ENCODE peak calls at places on chromosomes 11 and 22, in seven cellular contexts. One of them, this sample, is unnamed.

GRCh38 chr22:40345801-40346177 is 511 bp upstream of the ADSL start:
- DNase-seq in colonic mucosa: peak; percentile 63
- DNase-seq in fibroblast of pulmonary artery: peak; percentile 27
- DNase-seq in lung: peak; percentile 39
- DNase-seq in Caco-2: peak; percentile 45
- DNase-seq in dorsolateral prefrontal cortex: no peak
- DNase-seq in uterus: no peak
- DNase-seq in this sample: no peak

GRCh38 chr11:120153221-120153620 is 15.3 kb upstream of the TRIM29 start:
- DNase-seq in colonic mucosa: no peak
- DNase-seq in fibroblast of pulmonary artery: no peak
- DNase-seq in lung: no peak
- DNase-seq in Caco-2: no peak
- DNase-seq in dorsolateral prefrontal cortex: no peak
- DNase-seq in uterus: no peak
- DNase-seq in this sample: no peak

GRCh38 chr22:37739000-37739399 is 42.2 kb downstream of the TRIOBP start:
- DNase-seq in colonic mucosa: peak; percentile 48
- DNase-seq in fibroblast of pulmonary artery: peak; percentile 83
- DNase-seq in lung: peak; percentile 62
- DNase-seq in Caco-2: no peak
- DNase-seq in dorsolateral prefrontal cortex: no peak
- DNase-seq in uterus: peak; percentile 96
- DNase-seq in this sample: no peak

GRCh38 chr11:1453611-1454386 is 32.8 kb downstream of the MOB2 start:
- DNase-seq in colonic mucosa: peak; percentile 69
- DNase-seq in fibroblast of pulmonary artery: no peak
- DNase-seq in lung: peak; percentile 55
- DNase-seq in Caco-2: no peak
- DNase-seq in dorsolateral prefrontal cortex: no peak
- DNase-seq in uterus: no peak
- DNase-seq in this sample: no peak

GRCh38 chr11:102767800-102768199 is 12.6 kb downstream of the MMP10 start:
- DNase-seq in colonic mucosa: no peak
- DNase-seq in fibroblast of pulmonary artery: no peak
- DNase-seq in lung: no peak
- DNase-seq in Caco-2: no peak
- DNase-seq in dorsolateral prefrontal cortex: no peak
- DNase-seq in uterus: no peak
- DNase-seq in this sample: no peak

GRCh38 chr11:68206211-68206610 is 6.9 kb downstream of the KMT5B start:
- DNase-seq in colonic mucosa: no peak
- DNase-seq in fibroblast of pulmonary artery: peak; percentile 79
- DNase-seq in lung: no peak
- DNase-seq in Caco-2: peak; percentile 70
- DNase-seq in dorsolateral prefrontal cortex: no peak
- DNase-seq in uterus: no peak
- DNase-seq in this sample: no peak

GRCh38 chr11:8384199-8384821 is 120.6 kb upstream of the LMO1 start:
- DNase-seq in colonic mucosa: no peak
- DNase-seq in fibroblast of pulmonary artery: peak; percentile 24
- DNase-seq in lung: peak; percentile 61
- DNase-seq in Caco-2: peak; percentile 25
- DNase-seq in dorsolateral prefrontal cortex: no peak
- DNase-seq in uterus: peak; percentile 45
- DNase-seq in this sample: no peak

GRCh38 chr11:92779746-92780145 is 189.7 kb upstream of the MTNR1B start:
- DNase-seq in colonic mucosa: no peak
- DNase-seq in fibroblast of pulmonary artery: no peak
- DNase-seq in lung: no peak
- DNase-seq in Caco-2: no peak
- DNase-seq in dorsolateral prefrontal cortex: no peak
- DNase-seq in uterus: no peak
- DNase-seq in this sample: no peak

GRCh38 chr11:69708731-69709401 is 5.0 kb upstream of the FGF19 start:
- DNase-seq in colonic mucosa: no peak
- DNase-seq in fibroblast of pulmonary artery: no peak
- DNase-seq in lung: no peak
- DNase-seq in Caco-2: peak; percentile 80
- DNase-seq in dorsolateral prefrontal cortex: no peak
- DNase-seq in uterus: no peak
- DNase-seq in this sample: no peak

GRCh38 chr22:50169181-50169759 is 1.3 kb upstream of the PANX2 start:
- DNase-seq in colonic mucosa: no peak
- DNase-seq in fibroblast of pulmonary artery: no peak
- DNase-seq in lung: no peak
- DNase-seq in Caco-2: no peak
- DNase-seq in dorsolateral prefrontal cortex: no peak
- DNase-seq in uterus: no peak
- DNase-seq in this sample: peak; percentile 66

GRCh38 chr11:113305440-113306336 is 8.7 kb upstream of the TTC12 start:
- DNase-seq in colonic mucosa: peak; percentile 75
- DNase-seq in fibroblast of pulmonary artery: peak; percentile 73
- DNase-seq in lung: peak; percentile 72
- DNase-seq in Caco-2: peak; percentile 88
- DNase-seq in dorsolateral prefrontal cortex: peak; percentile 90
- DNase-seq in uterus: peak; percentile 60
- DNase-seq in this sample: no peak

GRCh38 chr11:69943066-69943465 is 123.8 kb upstream of the FGF3 start:
- DNase-seq in colonic mucosa: no peak
- DNase-seq in fibroblast of pulmonary artery: no peak
- DNase-seq in lung: no peak
- DNase-seq in Caco-2: peak; percentile 82
- DNase-seq in dorsolateral prefrontal cortex: no peak
- DNase-seq in uterus: no peak
- DNase-seq in this sample: no peak

GRCh38 chr11:127042445-127042844 is 41.9 kb upstream of the KIRREL3 start:
- DNase-seq in colonic mucosa: no peak
- DNase-seq in fibroblast of pulmonary artery: no peak
- DNase-seq in lung: no peak
- DNase-seq in Caco-2: no peak
- DNase-seq in dorsolateral prefrontal cortex: no peak
- DNase-seq in uterus: no peak
- DNase-seq in this sample: no peak

GRCh38 chr11:11810764-11811726 is 30.7 kb upstream of the USP47 start:
- DNase-seq in colonic mucosa: no peak
- DNase-seq in fibroblast of pulmonary artery: no peak
- DNase-seq in lung: no peak
- DNase-seq in Caco-2: peak; percentile 20
- DNase-seq in dorsolateral prefrontal cortex: no peak
- DNase-seq in uterus: no peak
- DNase-seq in this sample: no peak

GRCh38 chr11:3167143-3168119 is 2.3 kb upstream of the OSBPL5 start:
- DNase-seq in colonic mucosa: no peak
- DNase-seq in fibroblast of pulmonary artery: no peak
- DNase-seq in lung: no peak
- DNase-seq in Caco-2: no peak
- DNase-seq in dorsolateral prefrontal cortex: no peak
- DNase-seq in uterus: no peak
- DNase-seq in this sample: no peak

GRCh38 chr11:114832532-114833125 is 154.3 kb downstream of the NXPE2 start:
- DNase-seq in colonic mucosa: no peak
- DNase-seq in fibroblast of pulmonary artery: no peak
- DNase-seq in lung: no peak
- DNase-seq in Caco-2: no peak
- DNase-seq in dorsolateral prefrontal cortex: no peak
- DNase-seq in uterus: no peak
- DNase-seq in this sample: no peak

GRCh38 chr11:128342511-128343133 is 244.7 kb downstream of the ETS1 start:
- DNase-seq in colonic mucosa: peak; percentile 38
- DNase-seq in fibroblast of pulmonary artery: peak; percentile 91
- DNase-seq in lung: peak; percentile 74
- DNase-seq in Caco-2: no peak
- DNase-seq in dorsolateral prefrontal cortex: no peak
- DNase-seq in uterus: peak; percentile 43
- DNase-seq in this sample: no peak

GRCh38 chr11:127074151-127074761 is 73.7 kb upstream of the KIRREL3 start:
- DNase-seq in colonic mucosa: peak; percentile 37
- DNase-seq in fibroblast of pulmonary artery: peak; percentile 40
- DNase-seq in lung: no peak
- DNase-seq in Caco-2: peak; percentile 59
- DNase-seq in dorsolateral prefrontal cortex: peak; percentile 67
- DNase-seq in uterus: no peak
- DNase-seq in this sample: no peak

DNA sequence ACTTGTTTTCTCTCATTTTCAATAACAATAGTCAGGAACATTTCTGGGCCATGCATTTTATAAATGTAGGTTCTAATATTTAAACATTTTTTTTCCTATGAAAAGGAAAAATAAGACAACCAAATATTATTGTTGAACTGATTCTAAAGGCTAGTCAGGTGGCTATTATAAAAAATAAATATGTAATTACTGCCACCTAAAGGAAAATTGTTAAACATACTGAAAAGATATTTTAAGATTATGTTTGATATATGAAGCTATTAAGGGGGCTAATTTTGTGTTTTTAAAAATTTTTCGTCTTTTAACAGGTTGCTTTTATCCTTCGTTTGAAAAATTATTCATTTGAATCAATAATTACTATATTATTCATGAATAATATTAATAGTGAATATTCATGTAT is 62.2 kb upstream of the FDX1 start:
- DNase-seq in colonic mucosa: no peak
- DNase-seq in fibroblast of pulmonary artery: peak; percentile 45
- DNase-seq in lung: no peak
- DNase-seq in Caco-2: no peak
- DNase-seq in dorsolateral prefrontal cortex: no peak
- DNase-seq in uterus: no peak
- DNase-seq in this sample: no peak
- TF ChIP-seq CTCF in colonic mucosa: no peak
- TF ChIP-seq CTCF in fibroblast of pulmonary artery: peak; percentile 7
- TF ChIP-seq CTCF in lung: no peak
- TF ChIP-seq CTCF in Caco-2: no peak
- TF ChIP-seq CTCF in dorsolateral prefrontal cortex: peak; percentile 59
- TF ChIP-seq CTCF in uterus: no peak
- TF ChIP-seq CTCF in this sample: peak; percentile 50

DNA sequence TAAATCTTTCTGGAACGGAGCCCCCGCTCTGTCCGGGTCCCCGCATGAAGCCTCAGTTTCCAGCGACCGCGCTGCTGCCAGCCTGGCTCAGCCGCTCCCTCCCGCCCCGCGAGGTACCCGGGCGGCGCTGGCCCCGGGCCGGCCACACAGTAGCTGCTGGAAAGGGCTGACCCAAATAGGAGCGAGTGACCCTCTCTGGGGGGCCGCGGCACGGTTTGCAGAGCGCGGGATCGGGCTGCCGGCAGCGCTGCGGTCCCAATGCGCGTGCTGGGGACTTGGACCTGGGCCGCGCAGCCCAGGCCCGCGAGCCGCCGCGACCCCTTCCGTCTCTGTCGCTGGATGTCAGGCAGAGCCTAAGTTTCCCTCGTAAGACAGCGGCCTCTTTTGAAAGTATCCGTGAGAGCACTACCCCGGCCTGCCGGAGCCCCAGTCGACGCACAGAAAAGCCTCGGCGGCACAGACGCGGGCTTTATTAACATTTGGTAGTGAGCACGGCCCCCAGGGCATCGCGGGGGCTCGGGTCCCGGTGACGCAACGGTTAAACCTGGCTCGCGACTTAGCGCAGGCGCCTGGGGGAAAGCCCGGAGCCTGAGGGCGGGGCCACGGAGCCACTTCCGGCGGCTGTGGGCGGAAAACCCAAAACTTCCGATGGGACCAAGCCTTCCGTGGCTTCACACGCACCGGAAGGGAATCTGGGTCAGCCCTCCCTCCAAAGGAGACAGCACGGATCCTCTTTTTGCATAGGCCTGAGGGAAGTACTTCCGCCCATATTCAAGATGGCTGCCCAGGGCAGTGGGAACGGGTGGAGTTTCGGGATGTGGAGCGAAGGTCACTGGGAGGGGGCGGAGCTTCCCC is 14.9 kb downstream of the BAD start:
- DNase-seq in colonic mucosa: peak; percentile 97
- DNase-seq in fibroblast of pulmonary artery: peak; percentile 100
- DNase-seq in lung: peak; percentile 98
- DNase-seq in Caco-2: peak; percentile 99
- DNase-seq in dorsolateral prefrontal cortex: peak; percentile 99
- DNase-seq in uterus: peak; percentile 99
- DNase-seq in this sample: peak; percentile 98
- TF ChIP-seq CTCF in colonic mucosa: no peak
- TF ChIP-seq CTCF in fibroblast of pulmonary artery: no peak
- TF ChIP-seq CTCF in lung: no peak
- TF ChIP-seq CTCF in Caco-2: no peak
- TF ChIP-seq CTCF in dorsolateral prefrontal cortex: no peak
- TF ChIP-seq CTCF in uterus: no peak
- TF ChIP-seq CTCF in this sample: peak; percentile 15

GRCh38 chr11:84901986-84902385 is 725.2 kb downstream of the DLG2 start:
- DNase-seq in colonic mucosa: no peak
- DNase-seq in fibroblast of pulmonary artery: peak; percentile 5
- DNase-seq in lung: no peak
- DNase-seq in Caco-2: no peak
- DNase-seq in dorsolateral prefrontal cortex: peak; percentile 31
- DNase-seq in uterus: no peak
- DNase-seq in this sample: no peak

GRCh38 chr11:84894666-84895065 is 732.5 kb downstream of the DLG2 start:
- DNase-seq in colonic mucosa: no peak
- DNase-seq in fibroblast of pulmonary artery: no peak
- DNase-seq in lung: no peak
- DNase-seq in Caco-2: no peak
- DNase-seq in dorsolateral prefrontal cortex: no peak
- DNase-seq in uterus: no peak
- DNase-seq in this sample: no peak

GRCh38 chr11:84902445-84902844 is 724.7 kb downstream of the DLG2 start:
- DNase-seq in colonic mucosa: no peak
- DNase-seq in fibroblast of pulmonary artery: no peak
- DNase-seq in lung: no peak
- DNase-seq in Caco-2: no peak
- DNase-seq in dorsolateral prefrontal cortex: no peak
- DNase-seq in uterus: no peak
- DNase-seq in this sample: no peak

GRCh38 chr11:84899134-84899533 is 728.0 kb downstream of the DLG2 start:
- DNase-seq in colonic mucosa: no peak
- DNase-seq in fibroblast of pulmonary artery: no peak
- DNase-seq in lung: no peak
- DNase-seq in Caco-2: no peak
- DNase-seq in dorsolateral prefrontal cortex: no peak
- DNase-seq in uterus: no peak
- DNase-seq in this sample: no peak

GRCh38 chr11:84899740-84900139 is 727.4 kb downstream of the DLG2 start:
- DNase-seq in colonic mucosa: no peak
- DNase-seq in fibroblast of pulmonary artery: no peak
- DNase-seq in lung: no peak
- DNase-seq in Caco-2: no peak
- DNase-seq in dorsolateral prefrontal cortex: no peak
- DNase-seq in uterus: no peak
- DNase-seq in this sample: no peak
- TF ChIP-seq CTCF in colonic mucosa: no peak
- TF ChIP-seq CTCF in fibroblast of pulmonary artery: no peak
- TF ChIP-seq CTCF in lung: no peak
- TF ChIP-seq CTCF in Caco-2: peak; percentile 66
- TF ChIP-seq CTCF in dorsolateral prefrontal cortex: no peak
- TF ChIP-seq CTCF in uterus: no peak
- TF ChIP-seq CTCF in this sample: peak; percentile 66

DNA sequence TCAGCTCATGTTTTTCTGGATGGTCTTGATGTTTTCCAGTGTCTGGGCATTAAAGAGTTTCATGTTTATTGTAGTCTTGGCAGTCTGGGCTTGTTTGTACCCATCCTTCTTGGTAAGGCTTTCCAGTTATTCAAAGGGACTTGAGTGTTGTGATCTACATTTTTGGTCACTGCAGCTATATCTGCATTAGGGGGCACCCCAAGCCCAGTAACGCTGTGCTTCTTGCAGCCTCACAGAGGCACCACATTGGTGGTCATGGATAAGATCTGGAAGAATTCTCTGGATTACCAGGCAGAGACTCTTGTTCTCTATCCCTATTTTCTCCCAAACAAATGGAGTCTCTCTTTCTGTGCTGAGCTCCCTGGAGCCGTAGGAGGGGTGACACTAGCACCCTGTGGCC is 451.5 kb upstream of the FAT3 start:
- DNase-seq in colonic mucosa: no peak
- DNase-seq in fibroblast of pulmonary artery: peak; percentile 30
- DNase-seq in lung: no peak
- DNase-seq in Caco-2: peak; percentile 57
- DNase-seq in dorsolateral prefrontal cortex: no peak
- DNase-seq in uterus: no peak
- DNase-seq in this sample: no peak
- TF ChIP-seq CTCF in colonic mucosa: no peak
- TF ChIP-seq CTCF in fibroblast of pulmonary artery: peak; percentile 18
- TF ChIP-seq CTCF in lung: no peak
- TF ChIP-seq CTCF in Caco-2: peak; percentile 10
- TF ChIP-seq CTCF in dorsolateral prefrontal cortex: no peak
- TF ChIP-seq CTCF in uterus: no peak
- TF ChIP-seq CTCF in this sample: peak; percentile 49

This sample was measured in type B pancreatic cell.